ENCODE peak calls at places on chromosomes 7 and 10, in ten cellular contexts. P is HCEC 1CT; Q is NCI-H2171; W is HFFc6; V is astrocyte of the spinal cord; I is activated CD4-positive, CD25-positive, alpha-beta regulatory T cell treated with anti-CD3 and anti-CD28 coated beads, Interleukin-2, amount 50 U/mL, for 72 hours; U is natural killer cell treated with Interleukin-12 subunit alpha and Interleukin-12 subunit beta and Interleukin-15 and Interleukin-18, amount 100 ng/mL, for 72 hours; D is ACHN; F is mammary epithelial cell; B is GM13976. L is an unnamed sample.

GRCh38 chr10:99372546-99373271 is 43.6 kb downstream of the CNNM1 start:
- DNase-seq in D (no peak), P (no peak), B (no peak), Q (no peak), V (no peak), I (no peak), F (no peak), W (peak), U (no peak), L (no peak)

GRCh38 chr7:113421696-113422330 is 303.5 kb upstream of the SMIM30 start:
- DNase-seq in D (peak), V (peak), W (peak), Q (peak), B (peak), F (peak), I (peak), P (peak), U (peak), L (peak)

GRCh38 chr10:43861966-43862751 is 213.5 kb upstream of the ZNF32 start:
- DNase-seq in W (peak), I (no peak), Q (no peak), V (peak), B (no peak), F (no peak), P (peak), U (no peak), D (no peak), L (peak)

GRCh38 chr7:90988523-90988922 is 275.7 kb upstream of the FZD1 start:
- DNase-seq in D (no peak), Q (peak), V (no peak), W (no peak), P (no peak), U (no peak), B (no peak), F (no peak), I (no peak), L (no peak)

GRCh38 chr7:6116216-6116615 is 85.0 kb downstream of the ANKRD61 start:
- DNase-seq in P (no peak), I (no peak), Q (no peak), D (no peak), V (no peak), F (no peak), U (no peak), B (no peak), W (no peak), L (no peak)

GRCh38 chr10:994836-995558 is 6.8 kb downstream of the GTPBP4 start:
- DNase-seq in V (no peak), W (no peak), U (no peak), D (no peak), B (no peak), F (no peak), I (no peak), Q (no peak), P (no peak), L (no peak)

GRCh38 chr10:49361735-49362568 is 33.9 kb downstream of the DRGX start:
- DNase-seq in P (no peak), D (no peak), U (no peak), W (no peak), I (no peak), F (no peak), Q (no peak), B (no peak), V (no peak), L (no peak)

GRCh38 chr7:91383186-91383585 is 119.0 kb downstream of the FZD1 start:
- DNase-seq in Q (no peak), D (no peak), F (no peak), B (no peak), P (peak), U (no peak), W (no peak), I (no peak), V (peak), L (no peak)

GRCh38 chr7:73701357-73701995 is 18.0 kb downstream of the STX1A start:
- DNase-seq in D (peak), V (peak), P (peak), W (peak), I (peak), Q (no peak), F (no peak), U (no peak), B (peak), L (no peak)

GRCh38 chr10:1121311-1121970 is 65.3 kb downstream of the WDR37 start:
- DNase-seq in F (no peak), V (no peak), Q (no peak), D (no peak), B (no peak), W (no peak), U (no peak), P (no peak), I (no peak), L (no peak)

GRCh38 chr10:71621783-71622526 is 97.6 kb downstream of the C10orf105 start:
- DNase-seq in B (no peak), F (peak), Q (no peak), U (no peak), P (no peak), W (peak), D (peak), V (peak), I (no peak), L (peak)

GRCh38 chr10:35564276-35564982 is 40.7 kb upstream of the GJD4 start:
- DNase-seq in W (peak), P (peak), D (no peak), V (peak), Q (no peak), B (peak), F (no peak), U (no peak), I (no peak), L (no peak)

GRCh38 chr10:132774905-132775863 is 10.8 kb downstream of the NKX6-2 start:
- DNase-seq in B (no peak), U (no peak), P (no peak), W (no peak), Q (no peak), I (no peak), F (no peak), D (no peak), V (no peak), L (peak)

GRCh38 chr10:86520871-86521619 is 547 bp downstream of the WAPL start:
- DNase-seq in W (peak), I (peak), P (peak), U (peak), Q (no peak), V (peak), F (peak), D (peak), B (peak), L (no peak)

GRCh38 chr10:1022413-1022812 is 3.2 kb downstream of the IDI2 start:
- DNase-seq in B (no peak), P (no peak), U (no peak), I (no peak), V (no peak), Q (no peak), W (no peak), F (no peak), D (no peak), L (no peak)

L was measured in epithelial cell of proximal tubule.